ENCODE peak calls at places on chromosomes 7 and 10, in seven cellular contexts. U is fibroblast of the conjunctiva; Q is naive thymus-derived CD4-positive, alpha-beta T cell; Z is HT1080; O is stimulated activated CD8-positive, alpha-beta memory T cell treated with anti-CD3 and anti-CD28 coated beads, Interleukin-2, amount 100 ng/mL, for 48 hours; R is NCI-H345; Y is A549. J is an unnamed sample.
A peak's percentile ranks its signal among the peaks of the same experiment; 100 is the strongest.

GRCh38 chr7:44962483-44963251 is 16.1 kb downstream of the MYO1G start:
- DNase-seq in U (no peak), Q (no peak), Z (no peak), O (no peak), R (no peak), Y (no peak), J (no peak)

GRCh38 chr7:96734343-96734742 is 24.7 kb upstream of the SEM1 start:
- DNase-seq in U (no peak), Q (no peak), Z (no peak), O (no peak), R (no peak), Y (no peak), J (no peak)

GRCh38 chr7:22858640-22859561 is 36.3 kb upstream of the TOMM7 start:
- DNase-seq in U (peak; percentile 80), Q (no peak), Z (peak; percentile 93), O (no peak), R (no peak), Y (peak; percentile 46), J (no peak)

GRCh38 chr7:152884321-152884720 is 124.8 kb downstream of the ACTR3B start:
- DNase-seq in U (no peak), Q (no peak), Z (no peak), O (no peak), R (no peak), Y (no peak), J (no peak)

GRCh38 chr7:42025635-42026375 is 211.2 kb downstream of the GLI3 start:
- DNase-seq in U (no peak), Q (no peak), Z (no peak), O (no peak), R (no peak), Y (no peak), J (no peak)

GRCh38 chr7:154690411-154690810 is 312.5 kb downstream of the PAXIP1 start:
- DNase-seq in U (no peak), Q (no peak), Z (no peak), O (no peak), R (no peak), Y (no peak), J (no peak)

GRCh38 chr10:14625210-14625621 is 149.5 kb downstream of the FAM107B start:
- DNase-seq in U (no peak), Q (no peak), Z (no peak), O (no peak), R (peak; percentile 83), Y (no peak), J (no peak)

GRCh38 chr7:26863504-26864308 is 684 bp downstream of the SKAP2 start:
- DNase-seq in U (no peak), Q (peak; percentile 12), Z (peak; percentile 45), O (no peak), R (no peak), Y (peak; percentile 20), J (no peak)

GRCh38 chr10:86265236-86265876 is 101.2 kb downstream of the GRID1 start:
- DNase-seq in U (no peak), Q (no peak), Z (no peak), O (no peak), R (no peak), Y (no peak), J (no peak)

GRCh38 chr10:4771554-4772201 is 54.3 kb upstream of the AKR1E2 start:
- DNase-seq in U (no peak), Q (no peak), Z (peak; percentile 93), O (no peak), R (no peak), Y (no peak), J (no peak)

GRCh38 chr10:30709229-30709628 is 79.7 kb upstream of the LYZL2 start:
- DNase-seq in U (no peak), Q (no peak), Z (no peak), O (no peak), R (no peak), Y (no peak), J (no peak)

GRCh38 chr10:127908958-127909267 is 2.0 kb downstream of the PTPRE start:
- DNase-seq in U (no peak), Q (no peak), Z (no peak), O (no peak), R (no peak), Y (no peak), J (no peak)

J was measured in GM18507.